ENCODE peak calls at places on chromosomes 7 and 10, in six cellular contexts. M is endothelial cell of umbilical vein, U is psoas muscle, H is hepatocyte, Q is endodermal cell, B is aorta. P is an unnamed sample.

GRCh38 chr7:101813414-101814019 is 3.9 kb upstream of the CUX1 start:
- DNase-seq in M (no peak), U (no peak), H (no peak), Q (no peak), B (no peak), P (no peak)

GRCh38 chr7:424961-425793 is 94.5 kb downstream of the PDGFA start:
- DNase-seq in M (no peak), U (peak; percentile 54), H (no peak), Q (no peak), B (peak; percentile 91), P (no peak)

GRCh38 chr7:23287612-23288011 is 11.5 kb upstream of the MALSU1 start:
- DNase-seq in M (no peak), U (no peak), H (no peak), Q (no peak), B (no peak), P (no peak)

GRCh38 chr7:100705341-100705752 is 574 bp upstream of the POP7 start:
- DNase-seq in M (peak; percentile 83), U (peak; percentile 88), H (peak; percentile 86), Q (peak; percentile 96), B (peak; percentile 94), P (peak; percentile 76)

GRCh38 chr7:152899482-152900166 is 140.1 kb downstream of the ACTR3B start:
- DNase-seq in M (no peak), U (peak; percentile 86), H (no peak), Q (no peak), B (no peak), P (peak; percentile 7)

GRCh38 chr10:116324227-116324950 is at the start of gene CCDC172:
- DNase-seq in M (no peak), U (peak; percentile 44), H (no peak), Q (peak; percentile 51), B (no peak), P (no peak)

GRCh38 chr10:115942106-115942505 is 330.9 kb downstream of the GFRA1 start:
- DNase-seq in M (peak; percentile 61), U (no peak), H (no peak), Q (no peak), B (no peak), P (no peak)

GRCh38 chr7:27100601-27101187 is 1.8 kb downstream of the HOXA2 start:
- DNase-seq in M (peak; percentile 73), U (no peak), H (no peak), Q (peak; percentile 69), B (no peak), P (no peak)

GRCh38 chr7:104552102-104552501 is 223.7 kb downstream of the LHFPL3 start:
- DNase-seq in M (peak; percentile 19), U (no peak), H (peak; percentile 55), Q (peak; percentile 89), B (no peak), P (peak; percentile 85)

GRCh38 chr7:136074840-136075239 is 97.7 kb upstream of the MTPN start:
- DNase-seq in M (peak; percentile 4), U (no peak), H (no peak), Q (no peak), B (no peak), P (no peak)

GRCh38 chr7:64613653-64614052 is 50.8 kb upstream of the ZNF680 start:
- DNase-seq in M (no peak), U (no peak), H (no peak), Q (no peak), B (no peak), P (no peak)
- H3K4me3 ChIP-seq in M (no peak overlapping the region), U (no peak overlapping the region), H (no peak overlapping the region), Q (no peak overlapping the region), B (no peak overlapping the region), P (no peak overlapping the region)

GRCh38 chr7:129751916-129752315 is 140.4 kb downstream of the NRF1 start:
- DNase-seq in M (no peak), U (no peak), H (no peak), Q (no peak), B (no peak), P (no peak)
- H3K27ac ChIP-seq in M (no peak overlapping the region), U (no peak overlapping the region), H (no peak overlapping the region), Q (no peak overlapping the region), B (no peak overlapping the region), P (no peak overlapping the region)

GRCh38 chr10:23610626-23611307 is 171.9 kb downstream of the OTUD1 start:
- DNase-seq in M (no peak), U (no peak), H (no peak), Q (no peak), B (no peak), P (no peak)
- H3K4me1 ChIP-seq in M (no peaks in the 10 kb centered on the region), U (peaks cover 10% of the 10 kb centered on the region), H (no peaks in the 10 kb centered on the region), Q (no peaks in the 10 kb centered on the region), B (no peaks in the 10 kb centered on the region), P (no peaks in the 10 kb centered on the region)

GRCh38 chr10:58473966-58474365 is 38.7 kb upstream of the BICC1 start:
- DNase-seq in M (no peak), U (no peak), H (peak; percentile 36), Q (no peak), B (no peak), P (peak; percentile 35)

GRCh38 chr10:58477122-58477521 is 35.5 kb upstream of the BICC1 start:
- DNase-seq in M (no peak), U (peak; percentile 47), H (no peak), Q (peak; percentile 81), B (peak; percentile 64), P (peak; percentile 94)

GRCh38 chr10:58477902-58478301 is 34.8 kb upstream of the BICC1 start:
- DNase-seq in M (no peak), U (no peak), H (no peak), Q (no peak), B (no peak), P (no peak)

GRCh38 chr10:58479016-58479415 is 33.7 kb upstream of the BICC1 start:
- DNase-seq in M (no peak), U (no peak), H (no peak), Q (no peak), B (no peak), P (no peak)

DNA sequence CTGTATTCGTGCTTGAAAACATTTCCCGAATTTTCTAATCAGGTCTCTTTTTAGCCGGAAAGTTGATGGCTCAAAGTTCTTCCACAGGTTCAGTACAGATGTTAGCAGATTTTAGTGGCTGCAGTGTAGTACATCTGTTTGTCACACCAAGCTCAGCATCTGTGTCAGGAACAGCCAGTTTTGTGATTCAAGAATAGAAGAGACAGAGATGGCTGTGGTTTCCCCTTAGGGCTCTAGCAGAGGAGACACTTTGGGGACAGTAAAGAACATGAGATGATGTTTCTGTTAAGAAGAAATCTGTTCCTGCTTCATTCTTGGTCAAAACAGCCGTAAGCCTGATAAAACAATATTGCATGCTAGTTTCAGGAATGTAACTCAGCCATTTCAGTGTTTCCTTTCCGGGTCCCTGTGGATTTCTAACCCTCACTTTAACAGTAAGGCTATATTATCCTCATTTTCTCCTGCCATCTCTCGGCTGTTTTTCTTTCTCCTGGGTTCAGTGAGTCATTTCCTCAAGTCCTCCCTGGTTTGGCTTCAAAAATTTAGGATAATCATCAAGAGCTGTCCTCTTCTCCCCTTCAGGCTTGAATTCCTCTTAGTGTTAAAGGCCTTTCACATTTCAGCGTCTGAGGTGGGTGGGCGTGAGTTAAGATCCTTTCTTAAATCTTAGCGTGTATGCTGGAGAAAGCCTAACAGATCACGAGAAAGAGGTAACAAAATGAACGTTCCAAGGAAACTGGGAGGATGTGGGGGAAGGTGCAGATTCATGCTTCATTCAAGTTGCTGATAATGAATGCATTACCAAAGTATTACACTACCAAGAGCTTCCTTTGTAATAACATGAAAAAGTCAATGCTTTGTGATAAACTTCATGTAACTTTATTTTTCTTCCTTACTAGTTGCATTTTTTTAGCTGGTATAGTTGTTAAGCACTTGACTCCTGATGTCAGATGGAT is 37.1 kb upstream of the BICC1 start:
- DNase-seq in M (peak; percentile 54), U (no peak), H (no peak), Q (no peak), B (no peak), P (peak; percentile 88)
- H3K4me3 ChIP-seq in M (peak overlapping the region; percentile 49), U (peak overlapping the region; percentile 25), H (no peak overlapping the region), Q (no peak overlapping the region), B (peak overlapping the region; percentile 31), P (no peak overlapping the region)

GRCh38 chr10:132851451-132851850 is 65.5 kb upstream of the NKX6-2 start:
- DNase-seq in M (no peak), U (peak; percentile 11), H (no peak), Q (no peak), B (peak; percentile 64), P (no peak)
- H3K27ac ChIP-seq in M (no peak overlapping the region), U (no peak overlapping the region), H (no peak overlapping the region), Q (no peak overlapping the region), B (no peak overlapping the region), P (no peak overlapping the region)

GRCh38 chr10:72035488-72035887 is 52.9 kb downstream of the SPOCK2 start:
- DNase-seq in M (no peak), U (peak; percentile 33), H (no peak), Q (no peak), B (no peak), P (no peak)

GRCh38 chr10:72034040-72034499 is 54.3 kb downstream of the SPOCK2 start:
- DNase-seq in M (no peak), U (no peak), H (no peak), Q (no peak), B (no peak), P (no peak)

GRCh38 chr10:72037811-72038210 is 50.5 kb downstream of the SPOCK2 start:
- DNase-seq in M (no peak), U (no peak), H (no peak), Q (no peak), B (no peak), P (no peak)

GRCh38 chr10:72037266-72037665 is 51.1 kb downstream of the SPOCK2 start:
- DNase-seq in M (no peak), U (peak; percentile 26), H (no peak), Q (no peak), B (no peak), P (no peak)

DNA sequence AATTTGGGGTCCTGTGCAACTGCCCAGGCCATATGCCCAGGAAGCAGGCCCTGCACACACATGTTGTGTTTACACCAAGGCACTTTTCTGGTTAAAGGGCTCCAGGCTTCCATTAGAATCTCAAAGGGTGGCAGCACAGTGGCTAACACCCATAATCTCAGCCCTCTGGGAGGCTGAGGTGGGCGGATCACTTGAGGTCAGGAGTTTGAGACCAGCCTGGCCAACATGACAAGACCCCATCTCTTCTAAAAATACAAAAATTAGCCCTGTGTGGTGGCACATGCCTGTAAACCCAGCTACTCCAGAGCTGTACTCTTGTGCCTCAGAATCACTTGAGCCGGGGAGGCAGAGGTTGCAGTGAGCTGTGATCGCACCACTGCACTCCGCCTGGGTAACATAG is 53.6 kb downstream of the SPOCK2 start:
- DNase-seq in M (no peak), U (no peak), H (no peak), Q (no peak), B (no peak), P (no peak)
- H3K4me1 ChIP-seq in M (no peaks in the 10 kb centered on the region), U (peaks cover 4% of the 10 kb centered on the region), H (peaks cover 23% of the 10 kb centered on the region), Q (peaks cover 16% of the 10 kb centered on the region), B (no peaks in the 10 kb centered on the region), P (no peaks in the 10 kb centered on the region)

DNA sequence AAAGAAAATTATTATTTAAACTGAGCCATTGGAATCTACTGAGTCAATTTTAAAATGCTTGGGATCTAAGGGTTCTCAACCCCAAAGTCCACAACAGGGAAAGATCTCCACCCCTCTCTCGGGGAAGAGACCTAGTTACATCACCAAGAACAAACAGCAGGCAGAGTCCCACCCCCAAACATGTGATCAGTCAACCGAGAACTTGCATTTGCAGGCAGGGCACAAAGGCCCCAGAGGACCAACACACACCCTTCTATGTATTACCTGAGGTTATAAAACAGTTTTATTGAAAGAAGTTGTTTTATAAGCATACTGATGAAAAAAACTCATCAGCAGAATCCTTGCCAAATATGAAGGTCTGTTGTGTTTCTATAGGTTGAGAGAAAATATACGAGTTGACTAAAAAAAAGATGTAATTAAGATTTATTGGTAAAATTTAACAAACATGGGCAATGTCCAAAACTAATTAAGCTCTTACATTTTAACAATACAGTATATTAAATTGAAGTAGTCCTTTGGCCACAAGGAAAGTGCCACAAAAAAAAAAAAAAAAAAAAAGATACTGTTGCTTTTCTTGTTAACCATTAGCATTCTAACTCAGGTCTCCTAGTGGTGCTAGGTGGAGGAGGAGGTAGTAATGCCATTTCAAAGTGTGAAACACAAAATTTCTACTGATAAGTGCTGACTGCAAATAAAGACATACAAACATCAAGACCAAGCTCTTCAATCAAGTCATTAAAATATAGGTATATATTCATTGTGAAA is 975 bp upstream of the USP54 start:
- DNase-seq in M (no peak), U (no peak), H (peak; percentile 81), Q (peak; percentile 93), B (no peak), P (peak; percentile 70)
- H3K4me3 ChIP-seq in M (no peak overlapping the region), U (peak overlapping the region; percentile 11), H (no peak overlapping the region), Q (peak overlapping the region; percentile 83), B (no peak overlapping the region), P (no peak overlapping the region)

P was measured in cardiac muscle cell.